ENCODE peak calls at places on chromosomes 3 and 15, in nine cellular contexts. One of them, this sample, is unnamed.

GRCh38 chr3:52895416-52895815 is 1.9 kb downstream of the STIMATE start:
- DNase-seq in neural crest cell: no peak
- DNase-seq in RCC 7860: no peak
- DNase-seq in central memory CD4-positive, alpha-beta T cell: no peak
- DNase-seq in dorsolateral prefrontal cortex: no peak
- DNase-seq in kidney: no peak
- DNase-seq in AG04449: no peak
- DNase-seq in endothelial cell: no peak
- DNase-seq in coronary artery: no peak
- DNase-seq in this sample: no peak

GRCh38 chr15:33871911-33872760 is 96.2 kb upstream of the CHRM5 start:
- DNase-seq in neural crest cell: no peak
- DNase-seq in RCC 7860: no peak
- DNase-seq in central memory CD4-positive, alpha-beta T cell: no peak
- DNase-seq in dorsolateral prefrontal cortex: no peak
- DNase-seq in kidney: no peak
- DNase-seq in AG04449: no peak
- DNase-seq in endothelial cell: no peak
- DNase-seq in coronary artery: no peak
- DNase-seq in this sample: no peak

GRCh38 chr3:6921876-6922275 is 61.0 kb downstream of the GRM7 start:
- DNase-seq in neural crest cell: no peak
- DNase-seq in RCC 7860: no peak
- DNase-seq in central memory CD4-positive, alpha-beta T cell: no peak
- DNase-seq in dorsolateral prefrontal cortex: no peak
- DNase-seq in kidney: no peak
- DNase-seq in AG04449: no peak
- DNase-seq in endothelial cell: no peak
- DNase-seq in coronary artery: no peak
- DNase-seq in this sample: no peak

GRCh38 chr3:57127849-57128566 is 37.1 kb downstream of the IL17RD start:
- DNase-seq in neural crest cell: no peak
- DNase-seq in RCC 7860: no peak
- DNase-seq in central memory CD4-positive, alpha-beta T cell: no peak
- DNase-seq in dorsolateral prefrontal cortex: no peak
- DNase-seq in kidney: no peak
- DNase-seq in AG04449: no peak
- DNase-seq in endothelial cell: no peak
- DNase-seq in coronary artery: no peak
- DNase-seq in this sample: no peak

GRCh38 chr3:66501483-66502266 is 853 bp upstream of the LRIG1 start:
- DNase-seq in neural crest cell: no peak
- DNase-seq in RCC 7860: no peak
- DNase-seq in central memory CD4-positive, alpha-beta T cell: no peak
- DNase-seq in dorsolateral prefrontal cortex: no peak
- DNase-seq in kidney: peak; percentile 61
- DNase-seq in AG04449: no peak
- DNase-seq in endothelial cell: no peak
- DNase-seq in coronary artery: no peak
- DNase-seq in this sample: no peak

GRCh38 chr3:144636833-144637232 is 665.2 kb downstream of the DIPK2A start:
- DNase-seq in neural crest cell: no peak
- DNase-seq in RCC 7860: no peak
- DNase-seq in central memory CD4-positive, alpha-beta T cell: no peak
- DNase-seq in dorsolateral prefrontal cortex: no peak
- DNase-seq in kidney: no peak
- DNase-seq in AG04449: no peak
- DNase-seq in endothelial cell: peak; percentile 18
- DNase-seq in coronary artery: no peak
- DNase-seq in this sample: no peak

GRCh38 chr3:71817262-71817661 is 32.3 kb upstream of the PROK2 start:
- DNase-seq in neural crest cell: no peak
- DNase-seq in RCC 7860: no peak
- DNase-seq in central memory CD4-positive, alpha-beta T cell: no peak
- DNase-seq in dorsolateral prefrontal cortex: no peak
- DNase-seq in kidney: no peak
- DNase-seq in AG04449: no peak
- DNase-seq in endothelial cell: no peak
- DNase-seq in coronary artery: no peak
- DNase-seq in this sample: no peak

GRCh38 chr15:63292771-63293170 is 15.4 kb downstream of the APH1B start:
- DNase-seq in neural crest cell: no peak
- DNase-seq in RCC 7860: peak; percentile 81
- DNase-seq in central memory CD4-positive, alpha-beta T cell: no peak
- DNase-seq in dorsolateral prefrontal cortex: no peak
- DNase-seq in kidney: no peak
- DNase-seq in AG04449: peak; percentile 61
- DNase-seq in endothelial cell: no peak
- DNase-seq in coronary artery: no peak
- DNase-seq in this sample: no peak

GRCh38 chr15:100671858-100672543 is 69.6 kb downstream of the ASB7 start:
- DNase-seq in neural crest cell: peak; percentile 33
- DNase-seq in RCC 7860: peak; percentile 36
- DNase-seq in central memory CD4-positive, alpha-beta T cell: no peak
- DNase-seq in dorsolateral prefrontal cortex: no peak
- DNase-seq in kidney: no peak
- DNase-seq in AG04449: no peak
- DNase-seq in endothelial cell: peak; percentile 44
- DNase-seq in coronary artery: no peak
- DNase-seq in this sample: no peak

GRCh38 chr3:191543018-191543417 is 82.1 kb downstream of the PYDC2 start:
- DNase-seq in neural crest cell: no peak
- DNase-seq in RCC 7860: no peak
- DNase-seq in central memory CD4-positive, alpha-beta T cell: no peak
- DNase-seq in dorsolateral prefrontal cortex: no peak
- DNase-seq in kidney: no peak
- DNase-seq in AG04449: no peak
- DNase-seq in endothelial cell: no peak
- DNase-seq in coronary artery: no peak
- DNase-seq in this sample: no peak

GRCh38 chr15:65096481-65097385 is 18.3 kb downstream of the UBAP1L start:
- DNase-seq in neural crest cell: no peak
- DNase-seq in RCC 7860: no peak
- DNase-seq in central memory CD4-positive, alpha-beta T cell: no peak
- DNase-seq in dorsolateral prefrontal cortex: no peak
- DNase-seq in kidney: no peak
- DNase-seq in AG04449: no peak
- DNase-seq in endothelial cell: no peak
- DNase-seq in coronary artery: no peak
- DNase-seq in this sample: no peak

GRCh38 chr3:141336672-141337522 is 31.4 kb upstream of the ZBTB38 start:
- DNase-seq in neural crest cell: no peak
- DNase-seq in RCC 7860: peak; percentile 91
- DNase-seq in central memory CD4-positive, alpha-beta T cell: no peak
- DNase-seq in dorsolateral prefrontal cortex: no peak
- DNase-seq in kidney: no peak
- DNase-seq in AG04449: no peak
- DNase-seq in endothelial cell: no peak
- DNase-seq in coronary artery: no peak
- DNase-seq in this sample: no peak

GRCh38 chr3:52509753-52510328 is 14.7 kb downstream of the STAB1 start:
- DNase-seq in neural crest cell: no peak
- DNase-seq in RCC 7860: no peak
- DNase-seq in central memory CD4-positive, alpha-beta T cell: no peak
- DNase-seq in dorsolateral prefrontal cortex: no peak
- DNase-seq in kidney: no peak
- DNase-seq in AG04449: no peak
- DNase-seq in endothelial cell: no peak
- DNase-seq in coronary artery: no peak
- DNase-seq in this sample: no peak

GRCh38 chr15:98658831-98659699 is 10.7 kb downstream of the IGF1R start:
- DNase-seq in neural crest cell: peak; percentile 14
- DNase-seq in RCC 7860: peak; percentile 20
- DNase-seq in central memory CD4-positive, alpha-beta T cell: peak; percentile 27
- DNase-seq in dorsolateral prefrontal cortex: no peak
- DNase-seq in kidney: no peak
- DNase-seq in AG04449: no peak
- DNase-seq in endothelial cell: peak; percentile 33
- DNase-seq in coronary artery: no peak
- DNase-seq in this sample: no peak

GRCh38 chr15:55589297-55589696 is 1.2 kb upstream of the PYGO1 start:
- DNase-seq in neural crest cell: no peak
- DNase-seq in RCC 7860: no peak
- DNase-seq in central memory CD4-positive, alpha-beta T cell: no peak
- DNase-seq in dorsolateral prefrontal cortex: no peak
- DNase-seq in kidney: no peak
- DNase-seq in AG04449: no peak
- DNase-seq in endothelial cell: no peak
- DNase-seq in coronary artery: no peak
- DNase-seq in this sample: no peak

GRCh38 chr3:120102674-120103073 is 8.4 kb upstream of the GSK3B start:
- DNase-seq in neural crest cell: no peak
- DNase-seq in RCC 7860: no peak
- DNase-seq in central memory CD4-positive, alpha-beta T cell: no peak
- DNase-seq in dorsolateral prefrontal cortex: no peak
- DNase-seq in kidney: no peak
- DNase-seq in AG04449: no peak
- DNase-seq in endothelial cell: no peak
- DNase-seq in coronary artery: no peak
- DNase-seq in this sample: no peak

GRCh38 chr15:38072507-38073277 is 138.3 kb downstream of the TMCO5A start:
- DNase-seq in neural crest cell: peak; percentile 87
- DNase-seq in RCC 7860: peak; percentile 35
- DNase-seq in central memory CD4-positive, alpha-beta T cell: no peak
- DNase-seq in dorsolateral prefrontal cortex: peak; percentile 92
- DNase-seq in kidney: peak; percentile 88
- DNase-seq in AG04449: no peak
- DNase-seq in endothelial cell: peak; percentile 75
- DNase-seq in coronary artery: peak; percentile 79
- DNase-seq in this sample: no peak

GRCh38 chr3:157170861-157171260 is 10.9 kb upstream of the CCNL1 start:
- DNase-seq in neural crest cell: no peak
- DNase-seq in RCC 7860: no peak
- DNase-seq in central memory CD4-positive, alpha-beta T cell: no peak
- DNase-seq in dorsolateral prefrontal cortex: no peak
- DNase-seq in kidney: no peak
- DNase-seq in AG04449: no peak
- DNase-seq in endothelial cell: no peak
- DNase-seq in coronary artery: no peak
- DNase-seq in this sample: no peak

GRCh38 chr15:76386926-76387325 is 50.4 kb downstream of the ISL2 start:
- DNase-seq in neural crest cell: no peak
- DNase-seq in RCC 7860: no peak
- DNase-seq in central memory CD4-positive, alpha-beta T cell: no peak
- DNase-seq in dorsolateral prefrontal cortex: no peak
- DNase-seq in kidney: no peak
- DNase-seq in AG04449: no peak
- DNase-seq in endothelial cell: no peak
- DNase-seq in coronary artery: no peak
- DNase-seq in this sample: no peak

GRCh38 chr3:133206921-133207320 is 168.7 kb downstream of the TMEM108 start:
- DNase-seq in neural crest cell: no peak
- DNase-seq in RCC 7860: no peak
- DNase-seq in central memory CD4-positive, alpha-beta T cell: no peak
- DNase-seq in dorsolateral prefrontal cortex: no peak
- DNase-seq in kidney: no peak
- DNase-seq in AG04449: no peak
- DNase-seq in endothelial cell: no peak
- DNase-seq in coronary artery: no peak
- DNase-seq in this sample: no peak

GRCh38 chr3:159881828-159882309 is 106.8 kb upstream of the IL12A start:
- DNase-seq in neural crest cell: no peak
- DNase-seq in RCC 7860: no peak
- DNase-seq in central memory CD4-positive, alpha-beta T cell: no peak
- DNase-seq in dorsolateral prefrontal cortex: no peak
- DNase-seq in kidney: no peak
- DNase-seq in AG04449: no peak
- DNase-seq in endothelial cell: no peak
- DNase-seq in coronary artery: no peak
- DNase-seq in this sample: no peak

GRCh38 chr3:149339931-149340309 is 6.5 kb upstream of the TM4SF18 start:
- DNase-seq in neural crest cell: no peak
- DNase-seq in RCC 7860: peak; percentile 99
- DNase-seq in central memory CD4-positive, alpha-beta T cell: no peak
- DNase-seq in dorsolateral prefrontal cortex: no peak
- DNase-seq in kidney: peak; percentile 93
- DNase-seq in AG04449: peak; percentile 76
- DNase-seq in endothelial cell: peak; percentile 79
- DNase-seq in coronary artery: peak; percentile 94
- DNase-seq in this sample: no peak

GRCh38 chr3:44954962-44955361 is 21.0 kb downstream of the ZDHHC3 start:
- DNase-seq in neural crest cell: no peak
- DNase-seq in RCC 7860: no peak
- DNase-seq in central memory CD4-positive, alpha-beta T cell: no peak
- DNase-seq in dorsolateral prefrontal cortex: no peak
- DNase-seq in kidney: no peak
- DNase-seq in AG04449: no peak
- DNase-seq in endothelial cell: no peak
- DNase-seq in coronary artery: no peak
- DNase-seq in this sample: no peak

GRCh38 chr3:94423566-94423965 is 360.7 kb downstream of the NSUN3 start:
- DNase-seq in neural crest cell: no peak
- DNase-seq in RCC 7860: no peak
- DNase-seq in central memory CD4-positive, alpha-beta T cell: no peak
- DNase-seq in dorsolateral prefrontal cortex: no peak
- DNase-seq in kidney: no peak
- DNase-seq in AG04449: peak; percentile 56
- DNase-seq in endothelial cell: no peak
- DNase-seq in coronary artery: no peak
- DNase-seq in this sample: no peak

GRCh38 chr3:194130807-194131589 is 5.0 kb upstream of the HES1 start:
- DNase-seq in neural crest cell: no peak
- DNase-seq in RCC 7860: peak; percentile 31
- DNase-seq in central memory CD4-positive, alpha-beta T cell: peak; percentile 42
- DNase-seq in dorsolateral prefrontal cortex: no peak
- DNase-seq in kidney: no peak
- DNase-seq in AG04449: no peak
- DNase-seq in endothelial cell: no peak
- DNase-seq in coronary artery: no peak
- DNase-seq in this sample: no peak

GRCh38 chr3:187974857-187975257 is 179.1 kb upstream of the LPP start:
- DNase-seq in neural crest cell: no peak
- DNase-seq in RCC 7860: no peak
- DNase-seq in central memory CD4-positive, alpha-beta T cell: peak; percentile 59
- DNase-seq in dorsolateral prefrontal cortex: no peak
- DNase-seq in kidney: no peak
- DNase-seq in AG04449: no peak
- DNase-seq in endothelial cell: no peak
- DNase-seq in coronary artery: no peak
- DNase-seq in this sample: no peak

GRCh38 chr15:39874890-39875549 is 45.0 kb downstream of the GPR176 start:
- DNase-seq in neural crest cell: peak; percentile 3
- DNase-seq in RCC 7860: no peak
- DNase-seq in central memory CD4-positive, alpha-beta T cell: no peak
- DNase-seq in dorsolateral prefrontal cortex: no peak
- DNase-seq in kidney: no peak
- DNase-seq in AG04449: no peak
- DNase-seq in endothelial cell: peak; percentile 33
- DNase-seq in coronary artery: no peak
- DNase-seq in this sample: no peak

GRCh38 chr3:173938159-173938558 is 540.6 kb downstream of the NLGN1 start:
- DNase-seq in neural crest cell: no peak
- DNase-seq in RCC 7860: peak; percentile 49
- DNase-seq in central memory CD4-positive, alpha-beta T cell: no peak
- DNase-seq in dorsolateral prefrontal cortex: no peak
- DNase-seq in kidney: no peak
- DNase-seq in AG04449: no peak
- DNase-seq in endothelial cell: no peak
- DNase-seq in coronary artery: no peak
- DNase-seq in this sample: no peak

GRCh38 chr3:148981236-148981635 is 10.1 kb upstream of the GYG1 start:
- DNase-seq in neural crest cell: no peak
- DNase-seq in RCC 7860: no peak
- DNase-seq in central memory CD4-positive, alpha-beta T cell: no peak
- DNase-seq in dorsolateral prefrontal cortex: no peak
- DNase-seq in kidney: no peak
- DNase-seq in AG04449: no peak
- DNase-seq in endothelial cell: no peak
- DNase-seq in coronary artery: no peak
- DNase-seq in this sample: no peak

GRCh38 chr3:8491750-8492149 is 9.9 kb upstream of the LMCD1 start:
- DNase-seq in neural crest cell: no peak
- DNase-seq in RCC 7860: no peak
- DNase-seq in central memory CD4-positive, alpha-beta T cell: no peak
- DNase-seq in dorsolateral prefrontal cortex: no peak
- DNase-seq in kidney: no peak
- DNase-seq in AG04449: no peak
- DNase-seq in endothelial cell: no peak
- DNase-seq in coronary artery: no peak
- DNase-seq in this sample: no peak

GRCh38 chr3:110903771-110904532 is 167.7 kb upstream of the NECTIN3 start:
- DNase-seq in neural crest cell: no peak
- DNase-seq in RCC 7860: no peak
- DNase-seq in central memory CD4-positive, alpha-beta T cell: no peak
- DNase-seq in dorsolateral prefrontal cortex: no peak
- DNase-seq in kidney: no peak
- DNase-seq in AG04449: no peak
- DNase-seq in endothelial cell: no peak
- DNase-seq in coronary artery: no peak
- DNase-seq in this sample: no peak

This sample was measured in vagina.